ENCODE peak calls at places on chromosomes 12 and 14, in eight cellular contexts. S is heart left ventricle; W is prostate gland; R is left ventricle myocardium inferior; U is lower lobe of right lung; D is thoracic aorta; Q is CD8-positive, alpha-beta T cell; K is IMR-90. E is an unnamed sample. For H3K4me1, the result is how much of the 10 kb centered on the place peaks cover.

GRCh38 chr14:100815478-100816285 is 10.2 kb upstream of the MEG3 start:
- DNase-seq in S (no peak), W (no peak), R (no peak), U (no peak), D (no peak), Q (no peak), K (peak), E (no peak)

GRCh38 chr12:24407884-24408283 is 458.4 kb upstream of the SOX5 start:
- DNase-seq in S (no peak), W (no peak), R (no peak), U (no peak), D (no peak), Q (no peak), K (no peak), E (no peak)

GRCh38 chr12:95624544-95624943 is 73.3 kb upstream of the USP44 start:
- DNase-seq in S (no peak), W (no peak), R (no peak), U (no peak), D (no peak), Q (no peak), K (peak), E (no peak)

GRCh38 chr12:67522222-67522621 is 126.3 kb upstream of the DYRK2 start:
- DNase-seq in S (no peak), W (no peak), R (no peak), U (no peak), D (no peak), Q (no peak), K (no peak), E (no peak)

GRCh38 chr12:31234053-31234835 is 91.7 kb downstream of the SINHCAF start:
- DNase-seq in S (no peak), W (no peak), R (no peak), U (peak), D (no peak), Q (no peak), K (no peak), E (no peak)

GRCh38 chr12:31965090-31965489 is 5.9 kb downstream of the RESF1 start:
- DNase-seq in S (no peak), W (no peak), R (no peak), U (no peak), D (no peak), Q (no peak), K (no peak), E (no peak)

GRCh38 chr12:101087903-101088302 is 122.1 kb downstream of the SLC5A8 start:
- DNase-seq in S (no peak), W (no peak), R (no peak), U (no peak), D (no peak), Q (no peak), K (no peak), E (no peak)

GRCh38 chr12:86117711-86118110 is 138.5 kb downstream of the MGAT4C start:
- DNase-seq in S (no peak), W (no peak), R (no peak), U (no peak), D (no peak), Q (no peak), K (peak), E (no peak)

GRCh38 chr12:1801285-1801975 is 18.9 kb upstream of the LRTM2 start:
- DNase-seq in S (no peak), W (no peak), R (no peak), U (no peak), D (no peak), Q (peak), K (peak), E (no peak)

GRCh38 chr12:107091989-107092641 is 1.2 kb downstream of the CRY1 start:
- DNase-seq in S (peak), W (peak), R (no peak), U (no peak), D (no peak), Q (no peak), K (peak), E (no peak)

GRCh38 chr12:117579939-117580717 is 218.7 kb upstream of the NOS1 start:
- DNase-seq in S (no peak), W (no peak), R (no peak), U (no peak), D (no peak), Q (no peak), K (no peak), E (no peak)

GRCh38 chr12:114636723-114637480 is 47.1 kb downstream of the TBX3 start:
- DNase-seq in S (no peak), W (peak), R (no peak), U (no peak), D (no peak), Q (no peak), K (peak), E (no peak)

DNA sequence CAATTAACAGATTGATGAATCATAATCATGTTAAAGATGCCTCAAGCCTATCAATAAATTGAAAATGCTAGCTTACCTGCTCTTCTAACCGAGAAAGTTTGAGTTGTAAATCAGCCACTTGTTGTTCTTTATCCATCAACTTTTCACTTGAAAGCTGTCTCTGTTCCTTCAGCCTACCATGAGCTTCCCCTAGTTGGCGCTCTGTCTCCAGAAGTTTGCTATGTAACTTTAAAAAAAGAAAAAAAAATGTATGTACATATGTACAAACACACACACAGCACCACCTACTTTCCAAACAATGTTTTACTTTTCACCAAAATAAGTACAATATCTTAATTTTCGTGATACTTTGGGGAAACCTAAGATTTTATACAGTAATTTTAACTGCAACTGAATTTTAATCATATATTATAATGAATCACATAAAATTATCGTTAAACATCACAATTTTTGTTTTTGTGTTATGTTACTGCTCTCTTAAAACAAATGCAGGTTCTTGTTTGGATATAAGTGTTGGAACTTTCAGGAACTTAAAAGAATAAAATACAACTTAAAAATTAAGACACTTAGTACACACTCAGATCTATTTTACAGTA is 101.2 kb downstream of the EEA1 start:
- DNase-seq in S (no peak), W (no peak), R (no peak), U (no peak), D (no peak), Q (no peak), K (peak), E (no peak)
- TF ChIP-seq CTCF in S (peak), W (peak), R (peak), U (peak), D (no peak), Q (peak), K (peak), E (no peak)

DNA sequence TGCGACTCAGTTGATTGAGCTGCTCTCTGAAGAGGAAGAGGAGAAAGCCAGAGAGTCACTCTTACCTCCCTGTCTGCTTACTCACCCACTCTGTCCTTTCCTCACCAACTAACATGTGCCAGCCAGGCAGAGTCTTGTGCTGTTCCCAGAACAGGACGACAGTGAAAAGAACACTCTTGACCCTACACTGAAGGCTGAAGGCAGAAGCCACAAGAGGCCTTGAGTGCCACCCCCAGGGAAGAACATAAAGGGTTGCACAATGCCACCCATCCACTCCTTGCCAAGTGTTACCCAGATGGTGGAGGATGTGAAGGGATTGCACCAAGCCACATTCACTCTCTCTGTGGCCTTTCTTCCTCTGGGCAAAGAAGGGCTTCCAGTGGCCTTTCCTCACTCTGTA is 12.8 kb downstream of the ABHD4 start:
- DNase-seq in S (no peak), W (no peak), R (no peak), U (no peak), D (no peak), Q (no peak), K (no peak), E (no peak)
- H3K4me1 ChIP-seq in S (under half), W (under half), R (under half), U (under half), D (under half), Q (under half), K (under half), E (under half)

DNA sequence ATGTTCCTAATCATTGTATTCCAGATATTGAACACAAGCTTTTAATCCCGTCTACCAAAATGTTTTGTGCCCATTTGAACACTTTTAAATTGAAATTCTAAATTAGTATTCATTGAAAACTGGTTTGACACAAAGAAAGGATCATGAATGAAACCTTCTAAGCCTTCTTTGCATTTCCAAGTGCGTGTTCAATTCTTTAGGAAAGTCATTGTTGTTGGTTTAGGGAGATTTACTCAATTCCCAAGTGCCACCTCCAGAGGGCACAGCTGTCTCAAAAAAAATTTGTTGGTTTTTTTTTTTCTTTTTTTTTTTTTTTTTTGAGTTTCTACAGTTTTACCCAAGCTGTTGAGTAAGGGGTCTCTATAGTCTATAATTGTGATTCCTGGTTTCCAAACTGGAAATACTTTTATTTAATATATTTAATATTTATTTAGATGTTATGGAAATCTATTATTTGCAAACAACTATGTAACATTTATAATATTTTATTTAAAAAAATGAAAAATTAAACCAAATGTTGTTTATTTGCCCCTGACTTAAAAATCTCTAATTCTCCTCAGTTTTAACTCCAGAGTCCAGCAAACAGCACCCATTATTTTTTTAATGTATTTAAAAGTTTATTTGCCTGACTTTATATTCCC is 79.9 kb downstream of the NEDD1 start:
- DNase-seq in S (no peak), W (no peak), R (no peak), U (no peak), D (no peak), Q (no peak), K (peak), E (no peak)
- TF ChIP-seq CTCF in S (peak), W (peak), R (peak), U (peak), D (peak), Q (peak), K (peak), E (no peak)

GRCh38 chr12:52203126-52203921 is 11.5 kb upstream of the KRT80 start:
- DNase-seq in S (peak), W (peak), R (peak), U (peak), D (peak), Q (no peak), K (peak), E (peak)
- H3K4me1 ChIP-seq in S (half or more), W (under half), R (half or more), U (under half), D (under half), Q (under half), K (under half), E (under half)

DNA sequence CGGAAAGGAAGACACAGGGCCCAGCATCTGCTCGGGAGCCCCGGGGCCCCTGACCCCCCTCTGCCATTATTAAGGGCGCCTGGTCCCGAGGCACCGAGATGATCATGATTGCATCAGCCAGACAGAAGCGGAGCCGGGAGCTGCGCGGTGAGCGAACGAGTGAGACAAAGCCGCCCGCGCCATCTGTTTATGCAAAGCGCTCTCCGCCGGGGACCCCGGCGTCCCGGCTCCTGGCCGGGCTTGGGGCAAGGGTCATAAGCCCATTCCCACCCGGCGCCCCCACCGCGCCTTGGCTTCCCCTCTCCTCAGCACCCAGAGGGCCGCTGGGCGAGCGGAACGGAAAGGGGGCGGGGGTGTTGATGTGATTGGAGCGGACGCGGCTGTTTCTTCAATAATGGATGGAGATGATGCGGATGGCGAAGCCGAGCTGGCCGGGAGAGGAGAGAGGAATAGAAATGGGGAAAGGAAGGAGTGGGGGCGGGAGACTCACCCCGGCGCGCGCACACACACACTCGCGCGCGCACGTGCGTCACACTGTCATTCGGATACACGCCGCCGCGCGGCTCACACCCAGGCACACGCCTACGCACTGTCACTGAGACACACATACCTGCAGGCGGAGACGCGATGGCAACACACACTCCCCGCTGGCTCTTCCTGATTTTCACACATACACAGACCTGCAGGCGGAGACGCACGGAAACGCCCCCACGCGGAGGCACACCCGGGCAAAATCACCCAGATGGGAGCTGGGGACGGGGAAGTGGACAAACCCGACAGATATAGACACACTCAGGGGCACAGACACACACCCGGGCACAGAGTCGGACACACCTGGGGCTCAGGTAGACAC is 10.7 kb downstream of the STAC3 start:
- DNase-seq in S (peak), W (peak), R (peak), U (peak), D (no peak), Q (peak), K (peak), E (peak)
- TF ChIP-seq CTCF in S (no peak), W (peak), R (no peak), U (no peak), D (no peak), Q (peak), K (no peak), E (no peak)

GRCh38 chr12:46471404-46471803 is 98.8 kb upstream of the SLC38A2 start:
- DNase-seq in S (no peak), W (no peak), R (no peak), U (no peak), D (no peak), Q (no peak), K (no peak), E (no peak)

GRCh38 chr12:46468159-46468558 is 95.6 kb upstream of the SLC38A2 start:
- DNase-seq in S (no peak), W (no peak), R (peak), U (no peak), D (no peak), Q (no peak), K (no peak), E (no peak)

GRCh38 chr12:46468813-46469212 is 96.2 kb upstream of the SLC38A2 start:
- DNase-seq in S (no peak), W (no peak), R (no peak), U (no peak), D (no peak), Q (no peak), K (no peak), E (no peak)

GRCh38 chr12:46470975-46471374 is 98.4 kb upstream of the SLC38A2 start:
- DNase-seq in S (no peak), W (no peak), R (no peak), U (no peak), D (no peak), Q (no peak), K (peak), E (no peak)

DNA sequence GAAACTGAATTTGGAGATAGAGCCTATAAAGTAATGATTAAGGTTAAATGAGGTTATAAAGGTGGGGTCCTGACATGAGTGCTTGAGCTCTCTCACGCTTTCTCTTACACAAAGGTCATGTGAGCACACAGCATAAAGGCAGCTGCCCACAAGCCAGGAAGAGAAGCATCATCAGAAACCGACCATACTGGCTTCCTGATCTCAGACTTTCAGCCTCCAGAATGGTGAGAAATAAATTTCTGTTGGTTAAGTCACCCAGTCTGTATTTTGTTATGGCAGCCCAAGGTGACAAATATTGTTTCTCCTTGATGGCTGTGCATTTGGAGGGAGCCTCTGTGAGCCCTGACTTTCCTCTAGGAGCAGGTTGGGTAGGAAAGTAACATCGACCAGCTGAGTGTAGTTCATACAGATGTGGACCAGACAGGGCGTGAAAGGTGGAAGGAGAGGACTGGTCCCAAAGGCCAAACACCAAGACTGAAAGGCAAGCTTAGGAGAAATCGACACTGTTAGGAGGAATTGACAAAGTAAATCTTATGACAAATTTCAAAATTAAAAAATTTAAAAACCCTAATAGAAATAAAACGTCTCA is 97.6 kb upstream of the SLC38A2 start:
- DNase-seq in S (no peak), W (no peak), R (no peak), U (no peak), D (no peak), Q (peak), K (no peak), E (no peak)
- H3K4me1 ChIP-seq in S (half or more), W (under half), R (half or more), U (under half), D (under half), Q (under half), K (under half), E (under half)

DNA sequence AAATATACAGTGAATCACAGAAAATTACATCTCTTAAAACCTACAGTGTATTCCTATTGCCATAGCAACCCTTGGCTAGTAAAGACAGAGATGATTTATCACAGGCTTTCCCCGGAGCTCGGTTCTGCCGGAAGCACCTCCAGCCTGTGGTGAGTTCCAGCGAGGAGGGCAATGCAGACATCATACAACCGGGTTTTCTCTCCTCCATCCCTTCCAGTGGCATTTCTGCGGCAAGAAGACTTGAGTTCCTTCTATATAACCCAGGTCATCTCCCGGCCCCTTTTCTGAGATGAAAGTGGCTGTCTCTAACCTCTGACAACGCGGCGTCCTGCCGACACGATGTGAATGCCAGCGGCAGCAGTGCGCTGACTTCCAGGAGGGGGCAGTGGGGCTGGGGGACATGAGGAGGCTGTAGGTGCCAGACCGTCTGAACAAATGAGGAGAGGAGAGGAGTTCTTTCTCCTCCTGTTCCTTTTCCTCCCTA is 68.5 kb upstream of the MAX start:
- DNase-seq in S (no peak), W (no peak), R (no peak), U (no peak), D (no peak), Q (peak), K (peak), E (no peak)
- TF ChIP-seq CTCF in S (peak), W (peak), R (peak), U (no peak), D (no peak), Q (no peak), K (peak), E (no peak)

GRCh38 chr14:103118019-103118662 is 5.1 kb upstream of the TNFAIP2 start:
- DNase-seq in S (peak), W (no peak), R (peak), U (peak), D (peak), Q (no peak), K (peak), E (peak)
- H3K4me1 ChIP-seq in S (under half), W (under half), R (half or more), U (half or more), D (under half), Q (under half), K (under half), E (under half)